ENCODE peak calls at places on chromosome 9, in nine cellular contexts. One of them, this sample, is unnamed.

GRCh38 chr9:29211681-29212589 is 1638.7 kb upstream of the C9orf72 start:
- DNase-seq in fibroblast of lung: peak; percentile 4
- DNase-seq in mucosa of gallbladder: peak; percentile 35
- DNase-seq in kidney epithelial cell: no peak
- DNase-seq in AG04450: no peak
- DNase-seq in HFFc6: no peak
- DNase-seq in HS-5: no peak
- DNase-seq in cardiac fibroblast: no peak
- DNase-seq in retina: peak; percentile 90
- DNase-seq in this sample: peak; percentile 23

GRCh38 chr9:38163518-38163917 is 94.5 kb upstream of the SHB start:
- DNase-seq in fibroblast of lung: no peak
- DNase-seq in mucosa of gallbladder: no peak
- DNase-seq in kidney epithelial cell: no peak
- DNase-seq in AG04450: no peak
- DNase-seq in HFFc6: no peak
- DNase-seq in HS-5: no peak
- DNase-seq in cardiac fibroblast: no peak
- DNase-seq in retina: no peak
- DNase-seq in this sample: no peak

GRCh38 chr9:89744255-89744648 is 139.4 kb downstream of the GADD45G start:
- DNase-seq in fibroblast of lung: no peak
- DNase-seq in mucosa of gallbladder: no peak
- DNase-seq in kidney epithelial cell: no peak
- DNase-seq in AG04450: no peak
- DNase-seq in HFFc6: no peak
- DNase-seq in HS-5: no peak
- DNase-seq in cardiac fibroblast: no peak
- DNase-seq in retina: no peak
- DNase-seq in this sample: no peak

GRCh38 chr9:128053560-128053959 is 13.6 kb downstream of the NAIF1 start:
- DNase-seq in fibroblast of lung: no peak
- DNase-seq in mucosa of gallbladder: no peak
- DNase-seq in kidney epithelial cell: no peak
- DNase-seq in AG04450: no peak
- DNase-seq in HFFc6: no peak
- DNase-seq in HS-5: no peak
- DNase-seq in cardiac fibroblast: no peak
- DNase-seq in retina: no peak
- DNase-seq in this sample: no peak

GRCh38 chr9:93677061-93677571 is 100.7 kb downstream of the PHF2 start:
- DNase-seq in fibroblast of lung: no peak
- DNase-seq in mucosa of gallbladder: no peak
- DNase-seq in kidney epithelial cell: no peak
- DNase-seq in AG04450: no peak
- DNase-seq in HFFc6: no peak
- DNase-seq in HS-5: no peak
- DNase-seq in cardiac fibroblast: no peak
- DNase-seq in retina: no peak
- DNase-seq in this sample: no peak

GRCh38 chr9:124477211-124478013 is 27.2 kb downstream of the ADGRD2 start:
- DNase-seq in fibroblast of lung: no peak
- DNase-seq in mucosa of gallbladder: no peak
- DNase-seq in kidney epithelial cell: no peak
- DNase-seq in AG04450: no peak
- DNase-seq in HFFc6: no peak
- DNase-seq in HS-5: no peak
- DNase-seq in cardiac fibroblast: no peak
- DNase-seq in retina: peak; percentile 61
- DNase-seq in this sample: no peak

GRCh38 chr9:31519011-31519410 is 865.4 kb upstream of the ACO1 start:
- DNase-seq in fibroblast of lung: no peak
- DNase-seq in mucosa of gallbladder: no peak
- DNase-seq in kidney epithelial cell: no peak
- DNase-seq in AG04450: no peak
- DNase-seq in HFFc6: no peak
- DNase-seq in HS-5: no peak
- DNase-seq in cardiac fibroblast: no peak
- DNase-seq in retina: no peak
- DNase-seq in this sample: no peak

GRCh38 chr9:16413509-16414016 is 456.9 kb downstream of the BNC2 start:
- DNase-seq in fibroblast of lung: peak; percentile 99
- DNase-seq in mucosa of gallbladder: peak; percentile 52
- DNase-seq in kidney epithelial cell: peak; percentile 49
- DNase-seq in AG04450: peak; percentile 95
- DNase-seq in HFFc6: peak; percentile 69
- DNase-seq in HS-5: peak; percentile 95
- DNase-seq in cardiac fibroblast: peak; percentile 99
- DNase-seq in retina: no peak
- DNase-seq in this sample: peak; percentile 28

GRCh38 chr9:131545003-131545785 is at the start of gene PRRT1B:
- DNase-seq in fibroblast of lung: no peak
- DNase-seq in mucosa of gallbladder: peak; percentile 88
- DNase-seq in kidney epithelial cell: no peak
- DNase-seq in AG04450: no peak
- DNase-seq in HFFc6: no peak
- DNase-seq in HS-5: no peak
- DNase-seq in cardiac fibroblast: no peak
- DNase-seq in retina: peak; percentile 43
- DNase-seq in this sample: peak; percentile 89

GRCh38 chr9:35488566-35489312 is 1.2 kb upstream of the RUSC2 start:
- DNase-seq in fibroblast of lung: no peak
- DNase-seq in mucosa of gallbladder: no peak
- DNase-seq in kidney epithelial cell: no peak
- DNase-seq in AG04450: no peak
- DNase-seq in HFFc6: no peak
- DNase-seq in HS-5: no peak
- DNase-seq in cardiac fibroblast: no peak
- DNase-seq in retina: no peak
- DNase-seq in this sample: no peak

GRCh38 chr9:91150273-91151013 is 211.3 kb downstream of the AUH start:
- DNase-seq in fibroblast of lung: no peak
- DNase-seq in mucosa of gallbladder: no peak
- DNase-seq in kidney epithelial cell: no peak
- DNase-seq in AG04450: no peak
- DNase-seq in HFFc6: no peak
- DNase-seq in HS-5: no peak
- DNase-seq in cardiac fibroblast: no peak
- DNase-seq in retina: no peak
- DNase-seq in this sample: no peak

GRCh38 chr9:128245293-128246151 is 30.3 kb downstream of the GOLGA2 start:
- DNase-seq in fibroblast of lung: peak; percentile 54
- DNase-seq in mucosa of gallbladder: no peak
- DNase-seq in kidney epithelial cell: peak; percentile 7
- DNase-seq in AG04450: peak; percentile 26
- DNase-seq in HFFc6: peak; percentile 64
- DNase-seq in HS-5: peak; percentile 23
- DNase-seq in cardiac fibroblast: peak; percentile 75
- DNase-seq in retina: peak; percentile 17
- DNase-seq in this sample: no peak

GRCh38 chr9:3241290-3241689 is 284.5 kb downstream of the RFX3 start:
- DNase-seq in fibroblast of lung: peak; percentile 11
- DNase-seq in mucosa of gallbladder: no peak
- DNase-seq in kidney epithelial cell: no peak
- DNase-seq in AG04450: no peak
- DNase-seq in HFFc6: no peak
- DNase-seq in HS-5: no peak
- DNase-seq in cardiac fibroblast: no peak
- DNase-seq in retina: peak; percentile 18
- DNase-seq in this sample: no peak

GRCh38 chr9:37591775-37592107 is 656 bp downstream of the TOMM5 start:
- DNase-seq in fibroblast of lung: no peak
- DNase-seq in mucosa of gallbladder: no peak
- DNase-seq in kidney epithelial cell: no peak
- DNase-seq in AG04450: no peak
- DNase-seq in HFFc6: no peak
- DNase-seq in HS-5: no peak
- DNase-seq in cardiac fibroblast: no peak
- DNase-seq in retina: no peak
- DNase-seq in this sample: no peak

GRCh38 chr9:107684224-107684623 is 194.7 kb upstream of the KLF4 start:
- DNase-seq in fibroblast of lung: peak; percentile 30
- DNase-seq in mucosa of gallbladder: no peak
- DNase-seq in kidney epithelial cell: no peak
- DNase-seq in AG04450: no peak
- DNase-seq in HFFc6: peak; percentile 13
- DNase-seq in HS-5: no peak
- DNase-seq in cardiac fibroblast: peak; percentile 57
- DNase-seq in retina: no peak
- DNase-seq in this sample: no peak

GRCh38 chr9:131405429-131405828 is 11.5 kb downstream of the PRRC2B start:
- DNase-seq in fibroblast of lung: no peak
- DNase-seq in mucosa of gallbladder: no peak
- DNase-seq in kidney epithelial cell: no peak
- DNase-seq in AG04450: no peak
- DNase-seq in HFFc6: no peak
- DNase-seq in HS-5: no peak
- DNase-seq in cardiac fibroblast: peak; percentile 48
- DNase-seq in retina: no peak
- DNase-seq in this sample: no peak

GRCh38 chr9:5013379-5013778 is 28.3 kb downstream of the JAK2 start:
- DNase-seq in fibroblast of lung: peak; percentile 32
- DNase-seq in mucosa of gallbladder: no peak
- DNase-seq in kidney epithelial cell: no peak
- DNase-seq in AG04450: no peak
- DNase-seq in HFFc6: no peak
- DNase-seq in HS-5: no peak
- DNase-seq in cardiac fibroblast: no peak
- DNase-seq in retina: no peak
- DNase-seq in this sample: no peak

GRCh38 chr9:21028476-21028875 is 3.0 kb downstream of the HACD4 start:
- DNase-seq in fibroblast of lung: peak; percentile 12
- DNase-seq in mucosa of gallbladder: no peak
- DNase-seq in kidney epithelial cell: no peak
- DNase-seq in AG04450: no peak
- DNase-seq in HFFc6: peak; percentile 61
- DNase-seq in HS-5: no peak
- DNase-seq in cardiac fibroblast: peak; percentile 12
- DNase-seq in retina: no peak
- DNase-seq in this sample: no peak

GRCh38 chr9:120009856-120010255 is 570.1 kb downstream of the CDK5RAP2 start:
- DNase-seq in fibroblast of lung: no peak
- DNase-seq in mucosa of gallbladder: no peak
- DNase-seq in kidney epithelial cell: no peak
- DNase-seq in AG04450: no peak
- DNase-seq in HFFc6: no peak
- DNase-seq in HS-5: no peak
- DNase-seq in cardiac fibroblast: no peak
- DNase-seq in retina: no peak
- DNase-seq in this sample: no peak

GRCh38 chr9:132801659-132802058 is 76.4 kb downstream of the AK8 start:
- DNase-seq in fibroblast of lung: no peak
- DNase-seq in mucosa of gallbladder: no peak
- DNase-seq in kidney epithelial cell: no peak
- DNase-seq in AG04450: no peak
- DNase-seq in HFFc6: no peak
- DNase-seq in HS-5: no peak
- DNase-seq in cardiac fibroblast: no peak
- DNase-seq in retina: no peak
- DNase-seq in this sample: no peak

GRCh38 chr9:76756273-76756650 is 8.0 kb upstream of the PCA3 start:
- DNase-seq in fibroblast of lung: peak; percentile 49
- DNase-seq in mucosa of gallbladder: peak; percentile 16
- DNase-seq in kidney epithelial cell: no peak
- DNase-seq in AG04450: no peak
- DNase-seq in HFFc6: peak; percentile 21
- DNase-seq in HS-5: no peak
- DNase-seq in cardiac fibroblast: peak; percentile 46
- DNase-seq in retina: no peak
- DNase-seq in this sample: peak; percentile 34

GRCh38 chr9:124754289-124754688 is 16.8 kb downstream of the NR6A1 start:
- DNase-seq in fibroblast of lung: peak; percentile 50
- DNase-seq in mucosa of gallbladder: no peak
- DNase-seq in kidney epithelial cell: no peak
- DNase-seq in AG04450: no peak
- DNase-seq in HFFc6: peak; percentile 53
- DNase-seq in HS-5: no peak
- DNase-seq in cardiac fibroblast: peak; percentile 53
- DNase-seq in retina: no peak
- DNase-seq in this sample: no peak

GRCh38 chr9:127886401-127886972 is 9.0 kb upstream of the AK1 start:
- DNase-seq in fibroblast of lung: no peak
- DNase-seq in mucosa of gallbladder: no peak
- DNase-seq in kidney epithelial cell: no peak
- DNase-seq in AG04450: no peak
- DNase-seq in HFFc6: no peak
- DNase-seq in HS-5: no peak
- DNase-seq in cardiac fibroblast: no peak
- DNase-seq in retina: no peak
- DNase-seq in this sample: no peak

GRCh38 chr9:106861585-106862114 is 1.3 kb upstream of the ZNF462 start:
- DNase-seq in fibroblast of lung: no peak
- DNase-seq in mucosa of gallbladder: no peak
- DNase-seq in kidney epithelial cell: no peak
- DNase-seq in AG04450: no peak
- DNase-seq in HFFc6: no peak
- DNase-seq in HS-5: no peak
- DNase-seq in cardiac fibroblast: no peak
- DNase-seq in retina: no peak
- DNase-seq in this sample: no peak

GRCh38 chr9:77927265-77927664 is 104.3 kb downstream of the GNAQ start:
- DNase-seq in fibroblast of lung: peak; percentile 53
- DNase-seq in mucosa of gallbladder: no peak
- DNase-seq in kidney epithelial cell: no peak
- DNase-seq in AG04450: no peak
- DNase-seq in HFFc6: peak; percentile 26
- DNase-seq in HS-5: no peak
- DNase-seq in cardiac fibroblast: peak; percentile 43
- DNase-seq in retina: no peak
- DNase-seq in this sample: no peak

GRCh38 chr9:83477571-83477970 is 60.6 kb downstream of the FRMD3 start:
- DNase-seq in fibroblast of lung: no peak
- DNase-seq in mucosa of gallbladder: no peak
- DNase-seq in kidney epithelial cell: peak; percentile 53
- DNase-seq in AG04450: no peak
- DNase-seq in HFFc6: peak; percentile 67
- DNase-seq in HS-5: no peak
- DNase-seq in cardiac fibroblast: peak; percentile 47
- DNase-seq in retina: no peak
- DNase-seq in this sample: no peak

GRCh38 chr9:122354536-122355199 is 16.2 kb upstream of the PTGS1 start:
- DNase-seq in fibroblast of lung: no peak
- DNase-seq in mucosa of gallbladder: no peak
- DNase-seq in kidney epithelial cell: no peak
- DNase-seq in AG04450: no peak
- DNase-seq in HFFc6: no peak
- DNase-seq in HS-5: no peak
- DNase-seq in cardiac fibroblast: no peak
- DNase-seq in retina: no peak
- DNase-seq in this sample: no peak

GRCh38 chr9:100092066-100092465 is 6.7 kb downstream of the ERP44 start:
- DNase-seq in fibroblast of lung: no peak
- DNase-seq in mucosa of gallbladder: no peak
- DNase-seq in kidney epithelial cell: no peak
- DNase-seq in AG04450: no peak
- DNase-seq in HFFc6: no peak
- DNase-seq in HS-5: no peak
- DNase-seq in cardiac fibroblast: no peak
- DNase-seq in retina: no peak
- DNase-seq in this sample: no peak

GRCh38 chr9:128081052-128081451 is 13.0 kb downstream of the SLC25A25 start:
- DNase-seq in fibroblast of lung: peak; percentile 99
- DNase-seq in mucosa of gallbladder: peak; percentile 54
- DNase-seq in kidney epithelial cell: no peak
- DNase-seq in AG04450: peak; percentile 96
- DNase-seq in HFFc6: peak; percentile 73
- DNase-seq in HS-5: peak; percentile 64
- DNase-seq in cardiac fibroblast: peak; percentile 88
- DNase-seq in retina: no peak
- DNase-seq in this sample: no peak

GRCh38 chr9:119852399-119852798 is 483.2 kb upstream of the BRINP1 start:
- DNase-seq in fibroblast of lung: no peak
- DNase-seq in mucosa of gallbladder: no peak
- DNase-seq in kidney epithelial cell: no peak
- DNase-seq in AG04450: no peak
- DNase-seq in HFFc6: no peak
- DNase-seq in HS-5: no peak
- DNase-seq in cardiac fibroblast: no peak
- DNase-seq in retina: no peak
- DNase-seq in this sample: no peak

GRCh38 chr9:36884721-36885120 is 149.3 kb downstream of the PAX5 start:
- DNase-seq in fibroblast of lung: no peak
- DNase-seq in mucosa of gallbladder: no peak
- DNase-seq in kidney epithelial cell: no peak
- DNase-seq in AG04450: no peak
- DNase-seq in HFFc6: no peak
- DNase-seq in HS-5: no peak
- DNase-seq in cardiac fibroblast: no peak
- DNase-seq in retina: no peak
- DNase-seq in this sample: no peak

This sample was measured in left colon.